ENCODE peak calls at places on chromosomes 12 and 14, in five cellular contexts. S is cardiac muscle cell, P is Caco-2, M is breast epithelium, X is ascending aorta. G is an unnamed sample.

GRCh38 chr12:96571101-96571862 is 81.9 kb downstream of the CFAP54 start:
- DNase-seq in P (no peak), S (no peak), M (no peak), X (no peak), G (no peak)

GRCh38 chr14:75229923-75230792 is 48.5 kb upstream of the FOS start:
- DNase-seq in X (no peak), P (no peak), M (peak), S (peak), G (no peak)

GRCh38 chr14:50964683-50965390 is 20.6 kb upstream of the PYGL start:
- DNase-seq in P (no peak), X (no peak), M (peak), S (peak), G (no peak)

GRCh38 chr12:117818400-117818799 is 150.4 kb downstream of the KSR2 start:
- DNase-seq in S (no peak), X (no peak), M (no peak), P (no peak), G (no peak)

GRCh38 chr12:42963993-42964392 is 374.4 kb upstream of the PRICKLE1 start:
- DNase-seq in M (no peak), S (no peak), X (no peak), P (no peak), G (no peak)

GRCh38 chr12:27550653-27550975 is 26.6 kb downstream of the PPFIBP1 start:
- DNase-seq in X (no peak), P (no peak), M (no peak), S (peak), G (no peak)

GRCh38 chr12:77102691-77103090 is 37.3 kb upstream of the E2F7 start:
- DNase-seq in P (no peak), M (no peak), X (no peak), S (peak), G (no peak)

GRCh38 chr14:77306406-77307098 is 14.1 kb downstream of the POMT2 start:
- DNase-seq in X (no peak), P (no peak), S (no peak), M (no peak), G (peak)

GRCh38 chr14:95935228-95935822 is 58.7 kb downstream of the TUNAR start:
- DNase-seq in X (no peak), S (peak), M (no peak), P (peak), G (peak)

GRCh38 chr14:49306152-49306751 is 279.9 kb downstream of the RPS29 start:
- DNase-seq in P (peak), M (no peak), S (peak), X (no peak), G (peak)

DNA sequence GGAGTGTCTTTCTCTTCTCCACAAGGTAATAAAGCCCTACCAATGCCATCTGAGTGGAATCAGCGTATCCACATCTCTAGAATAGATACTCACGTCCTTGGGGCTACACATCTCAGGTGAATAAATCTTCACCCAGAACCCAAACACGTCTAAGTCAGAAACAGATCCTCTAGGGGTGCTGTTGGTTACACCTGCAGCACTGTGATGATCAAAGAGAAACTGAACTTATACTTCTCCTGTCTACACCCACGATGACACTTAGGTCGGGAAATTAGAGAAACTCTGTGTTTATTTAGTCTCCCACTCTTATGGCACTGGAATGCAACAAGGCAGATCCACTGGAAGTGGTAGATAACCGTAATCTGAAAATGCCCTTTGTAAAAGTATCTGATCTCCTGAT is 46.2 kb downstream of the WIF1 start:
- DNase-seq in M (no peak), X (no peak), S (no peak), P (peak), G (no peak)
- H3K4me3 ChIP-seq in M (no peak), X (no peak), S (no peak), P (no peak), G (no peak)

DNA sequence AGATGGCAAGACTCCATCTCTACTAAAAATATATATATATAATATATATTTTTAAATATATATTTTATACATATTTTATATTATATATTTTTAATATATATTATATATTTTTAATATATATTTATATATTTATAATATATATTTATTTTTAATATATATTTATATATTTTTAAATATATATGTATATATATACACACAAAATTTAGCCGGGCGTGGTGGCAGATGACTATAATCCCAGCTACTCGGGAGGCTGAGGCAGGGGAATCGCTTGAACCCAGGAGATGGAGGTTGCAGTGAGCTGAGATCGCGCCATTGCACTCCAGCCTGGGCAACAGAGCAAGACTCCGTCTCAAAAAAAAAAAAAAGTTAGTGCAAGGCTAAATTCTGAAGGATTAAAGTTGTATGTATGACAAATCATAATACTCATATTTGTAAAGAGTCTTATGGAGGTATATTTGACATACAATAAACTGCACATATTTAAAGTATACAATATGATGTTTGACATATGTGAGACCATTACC is 7.7 kb upstream of the TDG start:
- DNase-seq in X (no peak), P (no peak), M (no peak), S (no peak), G (no peak)
- H3K4me3 ChIP-seq in X (peak), P (peak), M (peak), S (peak), G (peak)

DNA sequence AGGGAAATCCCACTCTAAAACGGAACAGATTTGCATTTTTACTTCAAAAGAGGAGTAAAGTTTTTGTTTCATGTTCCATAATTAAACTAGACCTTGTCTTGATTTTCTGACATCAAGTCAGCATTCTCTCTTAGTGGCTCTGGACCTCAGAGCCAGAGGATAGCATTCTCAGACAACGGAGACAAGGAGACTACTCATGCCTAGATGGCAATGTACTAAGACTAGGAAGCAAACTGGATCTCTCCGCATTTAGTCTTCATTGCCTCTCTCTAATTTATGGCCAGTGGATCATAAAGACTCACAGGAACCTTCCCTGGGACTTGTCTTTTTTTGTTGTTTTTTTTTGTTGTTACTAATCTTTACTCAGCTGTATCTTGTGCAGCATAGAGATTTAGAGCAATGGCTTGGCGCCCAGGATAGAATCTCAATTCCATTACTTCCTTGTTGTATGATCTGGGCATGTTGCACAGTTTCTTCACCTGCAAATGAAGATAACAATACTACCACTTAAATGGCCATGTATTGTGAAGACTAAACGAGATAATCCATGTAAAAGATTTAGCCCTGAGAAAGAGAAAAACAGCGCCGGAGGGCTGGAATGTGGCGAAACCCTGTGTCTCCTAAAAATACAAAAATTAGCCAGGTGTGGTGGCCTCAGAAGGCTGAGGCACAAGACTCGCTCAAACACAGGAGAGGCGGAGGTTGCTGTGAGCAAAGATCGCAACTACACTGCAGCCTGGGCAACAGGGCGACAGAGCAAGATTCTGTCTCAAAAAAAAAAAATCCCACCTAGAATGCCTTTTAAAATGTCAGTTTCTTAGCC is 4.0 kb upstream of the GEMIN2 start:
- DNase-seq in S (no peak), X (no peak), P (no peak), M (no peak), G (no peak)
- H3K4me3 ChIP-seq in S (no peak), X (no peak), P (no peak), M (no peak), G (peak)

DNA sequence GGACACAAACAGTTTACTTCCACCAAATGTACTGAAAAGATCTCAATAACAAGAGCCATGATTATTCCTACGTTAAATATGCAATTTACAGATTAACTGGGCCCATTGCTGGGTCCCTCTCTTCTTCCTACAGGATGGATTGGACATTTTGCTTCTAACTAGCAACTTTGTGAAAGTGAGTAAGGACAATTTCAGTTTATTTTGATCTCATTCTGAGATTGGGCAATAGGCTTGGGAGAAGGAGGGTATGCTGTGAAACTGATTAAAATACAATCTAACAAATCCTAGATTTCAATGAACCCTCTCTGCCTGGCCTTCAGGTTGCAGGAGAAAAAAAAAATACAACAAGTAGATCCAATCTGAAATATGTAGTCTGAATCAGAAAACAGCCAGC is 121.5 kb downstream of the PRKD1 start:
- DNase-seq in P (no peak), S (peak), X (no peak), M (no peak), G (no peak)
- H3K4me3 ChIP-seq in P (no peak), S (no peak), X (no peak), M (no peak), G (no peak)

DNA sequence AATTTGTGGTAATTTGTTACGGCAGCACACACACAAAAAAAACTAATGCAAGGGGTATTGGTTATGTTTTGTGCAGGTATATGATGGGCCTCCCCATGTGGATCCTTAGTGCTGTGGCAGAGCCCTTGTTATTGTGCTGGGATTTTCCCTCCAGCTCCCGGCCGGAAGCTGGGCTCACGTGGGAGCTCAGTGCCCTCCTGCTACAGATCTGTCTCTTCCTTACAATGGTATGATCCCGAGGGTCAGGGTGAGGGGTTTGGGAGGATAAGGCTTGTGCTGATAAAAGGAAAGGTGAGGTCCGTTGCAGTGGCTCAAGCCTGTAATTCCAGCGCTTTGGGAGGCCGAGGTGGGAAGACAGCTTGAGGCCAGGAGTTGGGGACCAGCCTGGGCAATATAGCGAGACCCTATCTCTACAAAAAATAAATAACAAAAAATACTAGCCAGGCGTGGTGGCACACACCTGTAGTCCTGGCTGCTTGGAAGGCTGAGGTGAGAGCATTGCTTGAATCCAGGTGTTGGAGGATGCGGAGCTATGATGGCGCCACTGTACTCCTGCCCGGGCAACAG is 861 bp upstream of the SLC48A1 start:
- DNase-seq in M (no peak), P (no peak), X (no peak), S (no peak), G (no peak)
- H3K4me3 ChIP-seq in M (no peak), P (peak), X (peak), S (no peak), G (no peak)

GRCh38 chr12:32644455-32644854 is 34.6 kb upstream of the DNM1L start:
- DNase-seq in M (no peak), P (no peak), S (peak), X (no peak), G (no peak)
- H3K4me3 ChIP-seq in M (no peak), P (no peak), S (no peak), X (no peak), G (no peak)

DNA sequence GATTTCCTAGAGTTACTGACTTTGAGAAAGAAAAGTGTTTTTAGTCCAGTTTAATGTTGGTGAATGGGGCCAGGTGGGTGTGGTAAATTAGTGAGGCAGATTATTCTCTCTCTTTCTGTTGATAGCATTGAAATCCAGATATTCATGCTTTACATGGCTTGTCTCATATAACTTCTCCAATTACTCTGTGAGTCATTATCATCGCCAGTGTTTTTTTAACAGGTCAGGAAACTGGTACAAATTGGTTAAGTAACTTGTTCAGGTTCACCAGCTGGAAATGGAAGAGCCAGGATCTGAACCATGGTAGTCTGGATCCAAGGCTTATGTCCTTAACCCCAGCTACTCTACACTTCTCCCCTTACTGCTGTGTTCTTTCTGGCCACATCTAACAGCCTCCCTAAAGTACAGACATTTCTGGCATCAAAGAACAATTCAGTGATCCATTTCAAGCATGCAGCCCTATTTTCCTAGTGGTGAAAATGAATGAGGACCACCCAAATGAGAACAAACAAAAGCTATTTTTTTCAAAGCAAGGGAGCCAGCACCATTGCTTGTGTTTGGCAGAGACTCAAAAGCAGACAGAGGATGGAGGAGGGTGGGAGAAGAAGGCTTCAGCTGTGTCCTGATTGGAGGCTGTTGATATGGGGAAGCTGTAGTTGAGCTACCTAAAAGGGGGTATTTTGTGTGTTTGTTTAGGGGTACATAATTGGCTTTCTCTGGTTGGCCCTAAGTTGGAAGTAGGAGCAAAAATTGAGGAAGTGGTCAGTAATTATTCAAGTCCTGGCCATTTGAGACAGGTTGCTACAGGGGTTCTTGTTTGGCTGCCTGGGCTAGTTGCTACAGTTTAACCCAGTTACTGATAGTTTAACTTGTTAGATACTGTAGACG is 1.7 kb downstream of the IRAK3 start:
- DNase-seq in S (peak), P (no peak), M (no peak), X (no peak), G (peak)
- H3K4me3 ChIP-seq in S (no peak), P (no peak), M (peak), X (peak), G (peak)

GRCh38 chr12:11787921-11788849 is 138.7 kb downstream of the ETV6 start:
- DNase-seq in P (no peak), M (no peak), S (no peak), X (no peak), G (no peak)

GRCh38 chr12:11785722-11786121 is 136.2 kb downstream of the ETV6 start:
- DNase-seq in M (no peak), P (no peak), X (no peak), S (peak), G (no peak)

GRCh38 chr12:11782914-11783420 is 133.5 kb downstream of the ETV6 start:
- DNase-seq in X (no peak), P (no peak), M (no peak), S (no peak), G (no peak)

GRCh38 chr12:11786638-11787365 is 137.3 kb downstream of the ETV6 start:
- DNase-seq in S (no peak), M (no peak), X (no peak), P (no peak), G (no peak)

DNA sequence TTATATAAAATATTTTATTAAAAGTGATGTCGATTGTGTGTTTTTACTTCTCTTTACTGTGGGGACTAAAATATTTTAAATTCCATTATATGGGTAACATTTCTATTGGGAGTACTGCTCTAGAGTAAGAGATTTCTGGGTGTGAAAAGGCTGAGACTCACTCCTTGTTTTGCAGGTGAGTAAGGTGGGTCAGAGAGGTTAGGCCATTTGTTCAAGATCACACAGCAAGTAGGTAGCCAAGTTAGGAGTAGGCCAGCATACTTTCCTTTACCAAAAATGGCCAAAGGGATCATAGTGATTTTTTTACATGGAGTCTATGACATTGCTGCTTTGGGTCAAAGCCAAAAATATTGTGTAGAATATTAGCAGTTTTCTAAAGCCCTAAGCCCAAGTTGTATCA is 138.0 kb downstream of the ETV6 start:
- DNase-seq in P (no peak), M (no peak), S (no peak), X (no peak), G (no peak)
- H3K4me3 ChIP-seq in P (no peak), M (no peak), S (no peak), X (no peak), G (no peak)

GRCh38 chr12:68614772-68615171 is 4.1 kb downstream of the RAP1B start:
- DNase-seq in P (no peak), X (no peak), M (no peak), S (no peak), G (no peak)
- H3K4me3 ChIP-seq in P (no peak), X (peak), M (no peak), S (no peak), G (no peak)

GRCh38 chr14:22845103-22845394 is 8.7 kb downstream of the MMP14 start:
- DNase-seq in P (no peak), X (no peak), S (no peak), M (no peak), G (no peak)
- H3K4me3 ChIP-seq in P (no peak), X (no peak), S (no peak), M (no peak), G (no peak)

G was measured in SJCRH30.